ENCODE peak calls at places on chromosome 20, in six cellular contexts. Z is GM12865, X is nephron progenitor cell, M is left ventricle myocardium inferior, N is cardiac muscle cell, J is fibroblast of mammary gland. C is an unnamed sample.

GRCh38 chr20:63855363-63856110 is 5.8 kb upstream of the ABHD16B start:
- DNase-seq in Z (no peak), X (no peak), M (no peak), N (no peak), J (no peak), C (no peak)

GRCh38 chr20:33668087-33668790 is 1.5 kb downstream of the ACTL10 start:
- DNase-seq in Z (no peak), X (peak), M (peak), N (no peak), J (no peak), C (no peak)

GRCh38 chr20:32743237-32744112 is at the start of gene COMMD7:
- DNase-seq in Z (peak), X (peak), M (peak), N (peak), J (peak), C (peak)

GRCh38 chr20:46584508-46584907 is 34.1 kb upstream of the OCSTAMP start:
- DNase-seq in Z (no peak), X (no peak), M (no peak), N (no peak), J (no peak), C (no peak)

GRCh38 chr20:22456109-22456508 is 128.3 kb downstream of the FOXA2 start:
- DNase-seq in Z (no peak), X (no peak), M (no peak), N (no peak), J (no peak), C (no peak)

GRCh38 chr20:35329435-35330139 is 37.4 kb upstream of the FAM83C start:
- DNase-seq in Z (peak), X (peak), M (no peak), N (peak), J (peak), C (peak)

GRCh38 chr20:44137210-44137781 is 49.7 kb downstream of the JPH2 start:
- DNase-seq in Z (no peak), X (peak), M (peak), N (peak), J (no peak), C (peak)

GRCh38 chr20:44448753-44449546 is 26.7 kb upstream of the TTPAL start:
- DNase-seq in Z (peak), X (peak), M (no peak), N (peak), J (peak), C (no peak)

GRCh38 chr20:59003836-59004492 is 3.1 kb downstream of the CTSZ start:
- DNase-seq in Z (no peak), X (no peak), M (no peak), N (no peak), J (no peak), C (no peak)

GRCh38 chr20:36574278-36575065 is 1.1 kb downstream of the TGIF2 start:
- DNase-seq in Z (peak), X (peak), M (peak), N (peak), J (peak), C (peak)

GRCh38 chr20:58690851-58691250 is 1.7 kb upstream of the NPEPL1 start:
- DNase-seq in Z (no peak), X (no peak), M (peak), N (peak), J (peak), C (peak)

GRCh38 chr20:29878281-29878741 is 1379.2 kb upstream of the DEFB115 start:
- DNase-seq in Z (peak), X (no peak), M (no peak), N (peak), J (no peak), C (peak)

GRCh38 chr20:50668326-50668725 is 23.0 kb downstream of the RIPOR3 start:
- DNase-seq in Z (no peak), X (no peak), M (no peak), N (no peak), J (no peak), C (no peak)

GRCh38 chr20:50671626-50672025 is 19.7 kb downstream of the RIPOR3 start:
- DNase-seq in Z (no peak), X (no peak), M (no peak), N (no peak), J (no peak), C (no peak)

GRCh38 chr20:50672400-50673145 is 18.8 kb downstream of the RIPOR3 start:
- DNase-seq in Z (no peak), X (no peak), M (no peak), N (no peak), J (no peak), C (no peak)

GRCh38 chr20:50668798-50669197 is 22.5 kb downstream of the RIPOR3 start:
- DNase-seq in Z (no peak), X (no peak), M (no peak), N (no peak), J (no peak), C (no peak)

GRCh38 chr20:50670126-50670862 is 21.0 kb downstream of the RIPOR3 start:
- DNase-seq in Z (no peak), X (no peak), M (no peak), N (no peak), J (no peak), C (no peak)
- TF ChIP-seq CTCF in Z (no peak), X (no peak), M (no peak), N (no peak), J (no peak), C (no peak)

DNA sequence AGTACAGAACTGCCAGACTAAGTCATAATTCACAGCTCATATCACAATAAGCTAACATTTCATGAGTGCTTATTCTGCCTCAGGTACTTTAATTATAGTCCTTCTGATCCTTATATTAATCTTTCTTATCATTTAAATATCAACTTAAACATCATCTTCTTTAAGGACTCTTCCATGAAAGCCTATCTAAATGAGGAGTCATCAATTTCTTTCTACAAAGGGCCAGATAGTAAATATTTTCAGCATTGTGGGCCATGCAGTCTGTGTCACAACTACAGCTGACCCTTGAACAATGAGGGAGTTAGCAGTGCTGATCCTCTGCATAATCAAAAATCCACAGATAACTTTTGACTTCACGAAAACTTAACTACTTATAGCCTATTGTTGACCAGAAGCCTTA is 306.4 kb downstream of the TSHZ2 start:
- DNase-seq in Z (no peak), X (no peak), M (no peak), N (no peak), J (no peak), C (no peak)
- TF ChIP-seq CTCF in Z (no peak), X (no peak), M (no peak), N (no peak), J (no peak), C (no peak)

GRCh38 chr20:25402583-25402982 is 4.9 kb upstream of the GINS1 start:
- DNase-seq in Z (no peak), X (no peak), M (no peak), N (no peak), J (no peak), C (no peak)

GRCh38 chr20:25408890-25409289 is 1.4 kb downstream of the GINS1 start:
- DNase-seq in Z (no peak), X (no peak), M (no peak), N (no peak), J (peak), C (no peak)

GRCh38 chr20:25408170-25408547 is 686 bp downstream of the GINS1 start:
- DNase-seq in Z (no peak), X (no peak), M (no peak), N (no peak), J (no peak), C (no peak)

DNA sequence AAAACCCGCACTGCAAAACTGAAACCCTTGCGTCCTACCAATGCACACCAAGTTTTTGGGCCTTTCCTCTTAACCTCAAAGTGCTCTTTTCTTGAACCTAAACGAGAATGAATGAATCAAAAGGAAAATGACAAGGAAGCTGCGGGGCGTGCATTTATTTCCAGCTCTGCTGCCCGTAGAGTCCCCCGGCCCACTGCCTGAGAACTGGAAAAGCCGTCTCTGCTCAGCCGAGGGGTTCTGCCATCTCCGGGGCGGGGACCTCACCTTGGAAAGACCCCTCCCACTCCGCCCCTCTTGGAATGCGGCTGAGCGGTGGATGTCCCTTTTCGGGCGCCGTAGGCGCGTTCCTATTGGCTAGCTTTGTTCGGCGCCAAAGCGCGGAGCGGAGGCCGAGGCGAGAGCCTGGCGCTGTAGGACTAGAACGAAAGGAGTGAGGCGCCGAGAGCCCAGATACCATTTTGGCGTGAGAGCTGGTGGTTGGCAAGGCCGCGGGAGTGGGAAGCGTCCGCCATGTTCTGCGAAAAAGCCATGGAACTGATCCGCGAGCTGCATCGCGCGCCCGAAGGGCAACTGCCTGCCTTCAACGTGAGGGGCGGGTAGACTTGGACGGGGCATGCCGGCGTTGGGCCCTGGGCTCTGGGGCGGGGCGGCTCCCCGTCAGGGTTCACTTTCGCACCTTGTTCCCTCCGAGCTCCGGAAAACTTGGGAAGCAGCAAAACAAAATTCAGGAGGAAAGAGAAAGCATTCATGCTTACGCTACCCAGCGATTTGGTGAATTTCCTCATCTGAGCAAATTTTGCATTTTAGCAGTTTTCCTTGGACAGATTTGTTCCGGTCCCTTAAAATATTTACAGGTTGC is at the start of gene GINS1:
- DNase-seq in Z (peak), X (peak), M (peak), N (peak), J (peak), C (peak)
- TF ChIP-seq CTCF in Z (no peak), X (no peak), M (no peak), N (no peak), J (no peak), C (no peak)

DNA sequence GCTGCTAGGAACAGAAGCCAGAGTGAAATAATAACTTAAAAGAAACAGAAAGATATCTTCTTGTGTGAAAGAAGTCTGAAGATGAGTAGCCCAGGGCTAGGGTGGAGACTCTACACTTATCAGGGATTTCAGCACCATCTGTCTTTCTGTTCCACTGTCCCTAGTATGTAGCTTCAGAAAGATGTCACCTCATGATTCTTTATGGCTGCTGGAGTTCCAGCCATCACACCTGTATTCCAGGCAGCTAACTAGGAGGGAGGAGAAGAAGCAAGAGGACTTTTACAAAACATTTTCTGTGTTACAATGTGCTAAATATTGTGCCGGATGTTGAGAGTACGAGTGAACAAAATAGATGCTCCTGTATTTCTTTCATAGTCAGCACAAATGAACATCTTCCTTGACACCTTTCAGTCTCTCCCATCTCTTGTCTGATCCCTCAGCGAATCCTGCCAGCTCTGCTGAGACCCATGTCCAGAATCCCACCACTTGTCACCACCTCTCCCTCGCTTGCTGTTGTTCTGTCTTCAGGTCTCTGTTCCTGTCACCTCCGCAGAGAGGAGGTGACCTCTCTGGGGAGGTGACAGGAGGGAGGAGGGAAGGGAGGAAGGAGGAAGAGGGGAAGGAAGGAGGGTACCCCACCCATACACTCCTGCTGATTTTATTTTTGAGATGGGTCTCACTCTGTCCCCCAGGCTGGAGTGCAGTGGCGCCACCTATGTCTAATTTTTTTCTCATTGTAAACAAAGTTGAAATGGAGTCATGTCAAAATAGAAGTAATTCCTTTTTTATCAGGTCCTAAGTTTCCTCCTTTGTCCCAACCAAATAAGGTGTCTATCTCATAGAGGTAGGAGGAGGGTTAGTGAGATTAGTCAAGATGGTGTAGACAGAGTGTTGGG is 188.9 kb downstream of the TFAP2C start:
- DNase-seq in Z (no peak), X (no peak), M (no peak), N (no peak), J (no peak), C (no peak)
- TF ChIP-seq CTCF in Z (no peak), X (no peak), M (no peak), N (peak), J (no peak), C (no peak)

GRCh38 chr20:4233520-4233919 is 218.2 kb upstream of the RNF24 start:
- DNase-seq in Z (peak), X (no peak), M (no peak), N (no peak), J (no peak), C (no peak)
- TF ChIP-seq CTCF in Z (peak), X (no peak), M (no peak), N (peak), J (peak), C (peak)

DNA sequence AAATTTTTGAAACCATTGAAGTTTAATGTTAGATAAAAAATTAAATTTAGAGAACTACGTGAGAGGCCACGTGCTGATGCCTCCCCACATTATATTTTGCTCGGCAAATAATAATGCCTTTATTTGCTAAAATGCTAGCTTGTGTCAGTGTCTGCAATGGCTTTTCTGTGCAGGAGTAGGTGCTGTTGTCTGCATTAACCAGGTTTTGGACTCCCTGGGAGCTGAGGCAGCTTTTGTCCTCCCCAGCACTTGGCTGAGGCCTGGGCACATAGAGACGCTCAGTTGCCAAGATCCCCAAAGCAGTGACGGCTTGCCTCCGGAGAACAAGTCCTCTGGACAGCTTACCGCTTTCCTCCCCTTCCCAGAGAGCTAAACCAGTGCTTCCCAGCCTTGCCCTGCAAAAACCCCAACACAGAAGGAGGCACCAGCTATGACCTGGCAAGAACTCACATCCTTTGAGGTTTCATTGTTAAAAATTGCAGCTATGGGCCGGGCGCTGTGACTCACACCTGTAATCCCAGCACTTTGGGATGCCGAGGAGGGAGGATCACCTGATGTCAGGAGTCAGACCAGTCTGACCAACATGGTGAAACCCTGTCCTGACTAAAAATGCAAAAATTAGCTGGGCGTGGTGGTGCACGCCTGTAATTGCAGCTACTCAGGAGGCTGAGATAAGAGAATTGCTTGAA is 59.9 kb downstream of the KAT14 start:
- DNase-seq in Z (no peak), X (no peak), M (no peak), N (no peak), J (no peak), C (no peak)
- TF ChIP-seq CTCF in Z (no peak), X (no peak), M (no peak), N (no peak), J (no peak), C (no peak)

GRCh38 chr20:11716239-11716944 is 201.3 kb upstream of the BTBD3 start:
- DNase-seq in Z (peak), X (peak), M (no peak), N (peak), J (peak), C (peak)
- TF ChIP-seq CTCF in Z (no peak), X (peak), M (no peak), N (peak), J (peak), C (peak)

DNA sequence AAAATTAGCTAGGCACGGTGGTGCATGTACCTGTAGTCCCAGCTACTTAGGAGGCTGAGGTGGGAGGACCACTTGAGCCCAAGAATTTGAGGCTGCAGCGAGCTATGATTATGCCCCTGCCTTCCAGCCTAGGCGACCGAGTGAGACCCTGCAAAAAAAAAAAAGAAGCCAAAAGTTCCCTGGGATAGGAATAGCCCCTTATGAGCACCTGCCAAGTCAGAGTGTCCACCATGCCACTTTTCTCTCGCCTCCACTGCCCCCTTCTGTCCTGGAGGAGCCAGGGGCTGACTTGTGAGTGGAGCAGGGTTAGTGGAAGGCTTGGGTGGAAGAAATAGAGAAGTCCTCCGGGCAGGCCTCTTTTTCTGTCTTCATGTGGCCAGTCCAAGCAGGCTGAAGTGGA is 12.1 kb upstream of the DDX27 start:
- DNase-seq in Z (peak), X (no peak), M (no peak), N (no peak), J (no peak), C (no peak)
- TF ChIP-seq CTCF in Z (peak), X (no peak), M (no peak), N (no peak), J (peak), C (no peak)

C was measured in fibroblast of pulmonary artery.